ENCODE peak calls at places on chromosomes 16 and 17, in nine cellular contexts. One of them, this sample, is unnamed.

GRCh38 chr17:39626171-39626670 is 531 bp upstream of the PPP1R1B start:
- DNase-seq in adrenal gland: no peak
- DNase-seq in GM23248: no peak
- DNase-seq in substantia nigra: no peak
- DNase-seq in upper lobe of right lung: no peak
- DNase-seq in brain microvascular endothelial cell: no peak
- DNase-seq in dorsolateral prefrontal cortex: no peak
- DNase-seq in fibroblast of lung: no peak
- DNase-seq in HepG2: no peak
- DNase-seq in this sample: no peak

GRCh38 chr17:50196036-50196435 is 5.4 kb downstream of the COL1A1 start:
- DNase-seq in GM23248: peak; percentile 53
- DNase-seq in HepG2: no peak
- DNase-seq in substantia nigra: no peak
- DNase-seq in upper lobe of right lung: no peak
- DNase-seq in brain microvascular endothelial cell: no peak
- DNase-seq in adrenal gland: no peak
- DNase-seq in dorsolateral prefrontal cortex: no peak
- DNase-seq in fibroblast of lung: peak; percentile 39
- DNase-seq in this sample: no peak

GRCh38 chr16:48432136-48432535 is 46.9 kb upstream of the SIAH1 start:
- DNase-seq in HepG2: no peak
- DNase-seq in adrenal gland: no peak
- DNase-seq in brain microvascular endothelial cell: no peak
- DNase-seq in GM23248: no peak
- DNase-seq in upper lobe of right lung: no peak
- DNase-seq in substantia nigra: no peak
- DNase-seq in dorsolateral prefrontal cortex: no peak
- DNase-seq in fibroblast of lung: no peak
- DNase-seq in this sample: no peak

GRCh38 chr17:41060052-41060604 is at the start of gene KRTAP2-3:
- DNase-seq in adrenal gland: no peak
- DNase-seq in upper lobe of right lung: no peak
- DNase-seq in fibroblast of lung: peak; percentile 99
- DNase-seq in HepG2: peak; percentile 36
- DNase-seq in dorsolateral prefrontal cortex: no peak
- DNase-seq in GM23248: peak; percentile 97
- DNase-seq in substantia nigra: no peak
- DNase-seq in brain microvascular endothelial cell: peak; percentile 89
- DNase-seq in this sample: no peak

GRCh38 chr16:72787519-72788268 is 260.2 kb downstream of the ZFHX3 start:
- DNase-seq in HepG2: no peak
- DNase-seq in brain microvascular endothelial cell: peak; percentile 93
- DNase-seq in fibroblast of lung: peak; percentile 90
- DNase-seq in substantia nigra: no peak
- DNase-seq in adrenal gland: peak; percentile 88
- DNase-seq in dorsolateral prefrontal cortex: peak; percentile 29
- DNase-seq in upper lobe of right lung: peak; percentile 84
- DNase-seq in GM23248: peak; percentile 97
- DNase-seq in this sample: peak; percentile 87

GRCh38 chr17:48472485-48473281 is 42.7 kb upstream of the SKAP1 start:
- DNase-seq in HepG2: no peak
- DNase-seq in upper lobe of right lung: no peak
- DNase-seq in dorsolateral prefrontal cortex: no peak
- DNase-seq in brain microvascular endothelial cell: peak; percentile 14
- DNase-seq in adrenal gland: no peak
- DNase-seq in fibroblast of lung: peak; percentile 93
- DNase-seq in GM23248: peak; percentile 83
- DNase-seq in substantia nigra: no peak
- DNase-seq in this sample: no peak

GRCh38 chr17:48234922-48235321 is 127.4 kb downstream of the SNX11 start:
- DNase-seq in GM23248: no peak
- DNase-seq in upper lobe of right lung: no peak
- DNase-seq in brain microvascular endothelial cell: no peak
- DNase-seq in fibroblast of lung: no peak
- DNase-seq in HepG2: no peak
- DNase-seq in adrenal gland: no peak
- DNase-seq in substantia nigra: no peak
- DNase-seq in dorsolateral prefrontal cortex: no peak
- DNase-seq in this sample: no peak

GRCh38 chr17:81221371-81221841 is 1.4 kb downstream of the CEP131 start:
- DNase-seq in fibroblast of lung: no peak
- DNase-seq in brain microvascular endothelial cell: no peak
- DNase-seq in upper lobe of right lung: no peak
- DNase-seq in dorsolateral prefrontal cortex: no peak
- DNase-seq in adrenal gland: no peak
- DNase-seq in substantia nigra: no peak
- DNase-seq in HepG2: no peak
- DNase-seq in GM23248: no peak
- DNase-seq in this sample: no peak

GRCh38 chr16:76668207-76668725 is 391.1 kb downstream of the CNTNAP4 start:
- DNase-seq in upper lobe of right lung: no peak
- DNase-seq in dorsolateral prefrontal cortex: no peak
- DNase-seq in fibroblast of lung: no peak
- DNase-seq in GM23248: no peak
- DNase-seq in substantia nigra: no peak
- DNase-seq in adrenal gland: no peak
- DNase-seq in HepG2: peak; percentile 25
- DNase-seq in brain microvascular endothelial cell: no peak
- DNase-seq in this sample: no peak

GRCh38 chr17:56076980-56077379 is 76.3 kb upstream of the ANKFN1 start:
- DNase-seq in brain microvascular endothelial cell: no peak
- DNase-seq in HepG2: no peak
- DNase-seq in fibroblast of lung: no peak
- DNase-seq in GM23248: no peak
- DNase-seq in upper lobe of right lung: no peak
- DNase-seq in dorsolateral prefrontal cortex: no peak
- DNase-seq in substantia nigra: no peak
- DNase-seq in adrenal gland: no peak
- DNase-seq in this sample: no peak

GRCh38 chr16:11572301-11572995 is 14.3 kb downstream of the LITAF start:
- DNase-seq in HepG2: no peak
- DNase-seq in adrenal gland: no peak
- DNase-seq in GM23248: no peak
- DNase-seq in dorsolateral prefrontal cortex: no peak
- DNase-seq in upper lobe of right lung: peak; percentile 42
- DNase-seq in brain microvascular endothelial cell: no peak
- DNase-seq in fibroblast of lung: no peak
- DNase-seq in substantia nigra: no peak
- DNase-seq in this sample: peak; percentile 60

GRCh38 chr17:63946440-63947363 is 14.6 kb upstream of the CD79B start:
- DNase-seq in upper lobe of right lung: no peak
- DNase-seq in HepG2: peak; percentile 48
- DNase-seq in adrenal gland: peak; percentile 40
- DNase-seq in substantia nigra: no peak
- DNase-seq in fibroblast of lung: peak; percentile 11
- DNase-seq in GM23248: peak; percentile 52
- DNase-seq in dorsolateral prefrontal cortex: no peak
- DNase-seq in brain microvascular endothelial cell: peak; percentile 4
- DNase-seq in this sample: no peak

GRCh38 chr16:15691046-15691445 is 41.0 kb downstream of the NDE1 start:
- DNase-seq in fibroblast of lung: no peak
- DNase-seq in brain microvascular endothelial cell: no peak
- DNase-seq in HepG2: no peak
- DNase-seq in substantia nigra: no peak
- DNase-seq in adrenal gland: no peak
- DNase-seq in GM23248: no peak
- DNase-seq in dorsolateral prefrontal cortex: no peak
- DNase-seq in upper lobe of right lung: no peak
- DNase-seq in this sample: no peak

GRCh38 chr16:15689290-15689689 is 39.2 kb downstream of the NDE1 start:
- DNase-seq in dorsolateral prefrontal cortex: no peak
- DNase-seq in fibroblast of lung: peak; percentile 52
- DNase-seq in adrenal gland: peak; percentile 50
- DNase-seq in GM23248: peak; percentile 66
- DNase-seq in upper lobe of right lung: no peak
- DNase-seq in HepG2: no peak
- DNase-seq in brain microvascular endothelial cell: peak; percentile 24
- DNase-seq in substantia nigra: no peak
- DNase-seq in this sample: no peak

GRCh38 chr16:15686287-15686686 is 36.2 kb downstream of the NDE1 start:
- DNase-seq in GM23248: no peak
- DNase-seq in substantia nigra: no peak
- DNase-seq in fibroblast of lung: no peak
- DNase-seq in adrenal gland: no peak
- DNase-seq in dorsolateral prefrontal cortex: no peak
- DNase-seq in upper lobe of right lung: no peak
- DNase-seq in brain microvascular endothelial cell: no peak
- DNase-seq in HepG2: no peak
- DNase-seq in this sample: no peak

GRCh38 chr16:15694499-15694898 is 44.5 kb downstream of the NDE1 start:
- DNase-seq in brain microvascular endothelial cell: no peak
- DNase-seq in adrenal gland: no peak
- DNase-seq in GM23248: peak; percentile 46
- DNase-seq in HepG2: no peak
- DNase-seq in upper lobe of right lung: no peak
- DNase-seq in fibroblast of lung: no peak
- DNase-seq in substantia nigra: no peak
- DNase-seq in dorsolateral prefrontal cortex: no peak
- DNase-seq in this sample: no peak

DNA sequence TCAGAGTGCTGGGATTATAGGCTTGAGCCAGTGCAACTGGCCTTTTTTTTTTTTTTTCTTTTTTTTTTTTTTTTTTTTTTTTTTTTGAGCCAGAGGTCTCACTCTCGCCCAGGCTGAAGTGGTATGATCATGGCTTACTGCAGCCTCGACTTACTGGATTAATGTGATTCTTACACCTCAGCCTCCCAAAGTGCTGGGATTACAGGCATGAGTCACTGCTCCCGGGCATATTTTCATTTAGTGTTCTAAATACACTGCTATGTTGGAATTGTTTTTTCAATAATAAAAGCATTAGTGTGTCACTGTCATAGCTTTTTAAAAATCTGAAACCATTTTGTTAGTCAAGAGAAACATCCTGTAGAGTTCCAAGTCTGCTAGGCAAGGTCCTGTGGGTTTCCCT is 40.3 kb downstream of the NDE1 start:
- DNase-seq in adrenal gland: no peak
- DNase-seq in HepG2: no peak
- DNase-seq in substantia nigra: no peak
- DNase-seq in brain microvascular endothelial cell: peak; percentile 65
- DNase-seq in GM23248: peak; percentile 71
- DNase-seq in fibroblast of lung: peak; percentile 52
- DNase-seq in dorsolateral prefrontal cortex: no peak
- DNase-seq in upper lobe of right lung: no peak
- DNase-seq in this sample: no peak
- H3K27ac ChIP-seq in adrenal gland: no peak overlapping the region
- H3K27ac ChIP-seq in HepG2: no peak overlapping the region
- H3K27ac ChIP-seq in substantia nigra: no peak overlapping the region
- H3K27ac ChIP-seq in brain microvascular endothelial cell: peak overlapping the region; percentile 22
- H3K27ac ChIP-seq in GM23248: peak overlapping the region; percentile 54
- H3K27ac ChIP-seq in fibroblast of lung: no peak overlapping the region
- H3K27ac ChIP-seq in dorsolateral prefrontal cortex: no peak overlapping the region
- H3K27ac ChIP-seq in upper lobe of right lung: no peak overlapping the region
- H3K27ac ChIP-seq in this sample: peak overlapping the region; percentile 59

DNA sequence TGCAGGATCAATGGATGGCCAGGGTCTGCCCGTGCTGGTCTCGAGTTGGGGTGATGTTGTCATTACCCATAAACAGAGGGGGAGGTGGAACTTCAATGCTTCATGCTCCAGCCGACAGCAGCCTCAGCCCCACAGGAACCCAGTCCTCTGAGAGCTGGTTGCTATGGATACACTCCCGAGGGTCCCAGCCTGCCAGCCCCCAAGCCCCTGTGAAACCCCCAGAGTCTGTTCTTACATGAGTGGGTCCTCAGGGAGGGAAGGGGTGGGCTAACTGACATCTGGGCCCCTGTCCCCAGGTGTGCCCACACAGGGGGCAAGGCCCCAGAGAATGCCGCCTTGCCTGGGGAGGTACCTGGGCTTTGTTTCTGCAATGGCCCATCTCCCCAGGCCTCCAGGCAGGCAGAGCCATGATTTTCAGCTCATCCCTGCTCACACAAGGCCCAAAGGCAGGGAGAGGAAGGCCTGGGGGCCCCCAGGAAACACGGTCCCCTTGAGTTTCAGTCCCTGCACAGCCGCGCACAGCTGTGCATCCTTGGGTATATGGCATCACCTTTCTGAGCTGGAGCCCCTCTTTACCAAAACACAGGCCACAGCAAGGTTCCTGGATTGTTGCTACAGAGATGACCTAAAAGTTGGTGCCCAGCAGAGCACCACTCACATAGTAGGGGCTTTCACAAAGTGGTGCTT is 223.7 kb downstream of the ZNF423 start:
- DNase-seq in substantia nigra: no peak
- DNase-seq in upper lobe of right lung: no peak
- DNase-seq in GM23248: no peak
- DNase-seq in dorsolateral prefrontal cortex: no peak
- DNase-seq in fibroblast of lung: no peak
- DNase-seq in brain microvascular endothelial cell: no peak
- DNase-seq in HepG2: no peak
- DNase-seq in adrenal gland: no peak
- DNase-seq in this sample: peak; percentile 42
- H3K27ac ChIP-seq in substantia nigra: no peak overlapping the region
- H3K27ac ChIP-seq in upper lobe of right lung: no peak overlapping the region
- H3K27ac ChIP-seq in GM23248: no peak overlapping the region
- H3K27ac ChIP-seq in dorsolateral prefrontal cortex: no peak overlapping the region
- H3K27ac ChIP-seq in fibroblast of lung: no peak overlapping the region
- H3K27ac ChIP-seq in brain microvascular endothelial cell: no peak overlapping the region
- H3K27ac ChIP-seq in HepG2: no peak overlapping the region
- H3K27ac ChIP-seq in adrenal gland: no peak overlapping the region
- H3K27ac ChIP-seq in this sample: no peak overlapping the region

GRCh38 chr16:85674828-85675227 is 13.9 kb downstream of the GINS2 start:
- DNase-seq in substantia nigra: no peak
- DNase-seq in dorsolateral prefrontal cortex: no peak
- DNase-seq in GM23248: no peak
- DNase-seq in adrenal gland: no peak
- DNase-seq in HepG2: no peak
- DNase-seq in fibroblast of lung: no peak
- DNase-seq in brain microvascular endothelial cell: no peak
- DNase-seq in upper lobe of right lung: no peak
- DNase-seq in this sample: no peak
- H3K27ac ChIP-seq in substantia nigra: no peak overlapping the region
- H3K27ac ChIP-seq in dorsolateral prefrontal cortex: no peak overlapping the region
- H3K27ac ChIP-seq in GM23248: no peak overlapping the region
- H3K27ac ChIP-seq in adrenal gland: peak overlapping the region; percentile 66
- H3K27ac ChIP-seq in HepG2: no peak overlapping the region
- H3K27ac ChIP-seq in fibroblast of lung: no peak overlapping the region
- H3K27ac ChIP-seq in brain microvascular endothelial cell: no peak overlapping the region
- H3K27ac ChIP-seq in upper lobe of right lung: no peak overlapping the region
- H3K27ac ChIP-seq in this sample: no peak overlapping the region

DNA sequence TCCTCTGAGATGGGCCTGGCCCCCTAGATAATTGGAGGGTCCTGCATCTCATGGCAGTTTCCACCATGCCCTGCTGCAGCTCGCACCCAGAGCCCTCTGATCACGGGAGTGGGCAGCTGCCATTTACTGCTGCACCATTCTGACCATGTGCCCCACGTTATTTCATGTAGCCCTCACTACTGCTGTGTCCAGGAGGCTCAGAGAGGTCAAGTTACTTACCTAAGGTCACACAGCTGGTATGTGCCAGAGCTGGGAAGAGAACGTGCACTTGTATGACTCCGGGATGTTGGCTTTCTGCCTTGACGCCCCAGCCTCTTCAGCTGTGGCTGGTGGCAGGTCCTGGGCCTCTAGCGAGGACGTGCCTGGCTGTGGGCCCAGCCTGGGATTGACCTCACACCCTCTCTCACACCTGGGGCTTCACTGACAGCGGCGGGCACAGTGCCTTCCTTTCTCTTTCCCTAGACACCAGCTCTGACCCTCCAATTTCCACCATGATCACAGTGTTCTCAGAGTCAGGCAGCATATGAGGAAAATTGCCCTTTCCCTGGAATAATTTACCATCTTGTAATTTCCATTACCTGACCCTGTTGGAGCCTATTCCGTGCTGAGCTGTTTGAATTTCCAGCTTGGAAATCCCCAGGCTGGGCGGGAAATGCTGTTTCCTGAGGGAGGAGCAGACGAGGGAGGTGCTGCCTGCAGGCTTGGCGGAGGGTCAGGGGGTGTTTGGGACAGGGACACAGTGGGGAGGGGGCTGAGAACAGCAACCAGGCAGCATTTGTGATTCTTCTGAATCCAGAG is 18.6 kb upstream of the DOC2B start:
- DNase-seq in fibroblast of lung: no peak
- DNase-seq in upper lobe of right lung: no peak
- DNase-seq in dorsolateral prefrontal cortex: no peak
- DNase-seq in adrenal gland: peak; percentile 59
- DNase-seq in GM23248: no peak
- DNase-seq in HepG2: no peak
- DNase-seq in brain microvascular endothelial cell: no peak
- DNase-seq in substantia nigra: no peak
- DNase-seq in this sample: no peak
- H3K27ac ChIP-seq in fibroblast of lung: no peak overlapping the region
- H3K27ac ChIP-seq in upper lobe of right lung: no peak overlapping the region
- H3K27ac ChIP-seq in dorsolateral prefrontal cortex: peak overlapping the region; percentile 12
- H3K27ac ChIP-seq in adrenal gland: no peak overlapping the region
- H3K27ac ChIP-seq in GM23248: no peak overlapping the region
- H3K27ac ChIP-seq in HepG2: no peak overlapping the region
- H3K27ac ChIP-seq in brain microvascular endothelial cell: no peak overlapping the region
- H3K27ac ChIP-seq in substantia nigra: no peak overlapping the region
- H3K27ac ChIP-seq in this sample: no peak overlapping the region